ENCODE peak calls at places on chromosomes 3 and 15, in ten cellular contexts. One of them, this sample, is unnamed.

GRCh38 chr3:8204846-8205624 is 296.6 kb upstream of the LMCD1 start:
- DNase-seq in cardiac fibroblast: peak
- DNase-seq in AG10803: peak
- DNase-seq in GM20000: no peak
- DNase-seq in pancreas: no peak
- DNase-seq in foreskin fibroblast: no peak
- DNase-seq in AG09309: peak
- DNase-seq in GM13977: no peak
- DNase-seq in lower leg skin: no peak
- DNase-seq in Calu3: no peak
- DNase-seq in this sample: no peak

GRCh38 chr3:56835626-56836025 is 33.9 kb upstream of the ARHGEF3 start:
- DNase-seq in cardiac fibroblast: peak
- DNase-seq in AG10803: no peak
- DNase-seq in GM20000: no peak
- DNase-seq in pancreas: no peak
- DNase-seq in foreskin fibroblast: no peak
- DNase-seq in AG09309: no peak
- DNase-seq in GM13977: no peak
- DNase-seq in lower leg skin: no peak
- DNase-seq in Calu3: peak
- DNase-seq in this sample: no peak

GRCh38 chr3:108036984-108037741 is 53.7 kb downstream of the CD47 start:
- DNase-seq in cardiac fibroblast: peak
- DNase-seq in AG10803: peak
- DNase-seq in GM20000: peak
- DNase-seq in pancreas: no peak
- DNase-seq in foreskin fibroblast: peak
- DNase-seq in AG09309: peak
- DNase-seq in GM13977: peak
- DNase-seq in lower leg skin: no peak
- DNase-seq in Calu3: no peak
- DNase-seq in this sample: no peak

GRCh38 chr3:29940759-29941319 is 660.0 kb downstream of the RBMS3 start:
- DNase-seq in cardiac fibroblast: no peak
- DNase-seq in AG10803: no peak
- DNase-seq in GM20000: no peak
- DNase-seq in pancreas: no peak
- DNase-seq in foreskin fibroblast: no peak
- DNase-seq in AG09309: no peak
- DNase-seq in GM13977: no peak
- DNase-seq in lower leg skin: no peak
- DNase-seq in Calu3: no peak
- DNase-seq in this sample: no peak

GRCh38 chr3:138608322-138609214 is at the start of gene FAIM:
- DNase-seq in cardiac fibroblast: peak
- DNase-seq in AG10803: peak
- DNase-seq in GM20000: peak
- DNase-seq in pancreas: peak
- DNase-seq in foreskin fibroblast: peak
- DNase-seq in AG09309: peak
- DNase-seq in GM13977: peak
- DNase-seq in lower leg skin: peak
- DNase-seq in Calu3: peak
- DNase-seq in this sample: peak

GRCh38 chr3:188154758-188155574 is 1.0 kb downstream of the LPP start:
- DNase-seq in cardiac fibroblast: peak
- DNase-seq in AG10803: peak
- DNase-seq in GM20000: no peak
- DNase-seq in pancreas: no peak
- DNase-seq in foreskin fibroblast: no peak
- DNase-seq in AG09309: no peak
- DNase-seq in GM13977: peak
- DNase-seq in lower leg skin: peak
- DNase-seq in Calu3: no peak
- DNase-seq in this sample: no peak

GRCh38 chr3:156801746-156802145 is 24.4 kb upstream of the LEKR1 start:
- DNase-seq in cardiac fibroblast: no peak
- DNase-seq in AG10803: no peak
- DNase-seq in GM20000: no peak
- DNase-seq in pancreas: no peak
- DNase-seq in foreskin fibroblast: no peak
- DNase-seq in AG09309: no peak
- DNase-seq in GM13977: no peak
- DNase-seq in lower leg skin: no peak
- DNase-seq in Calu3: no peak
- DNase-seq in this sample: no peak

GRCh38 chr15:76223521-76223920 is 87.7 kb downstream of the ETFA start:
- DNase-seq in cardiac fibroblast: no peak
- DNase-seq in AG10803: no peak
- DNase-seq in GM20000: peak
- DNase-seq in pancreas: no peak
- DNase-seq in foreskin fibroblast: no peak
- DNase-seq in AG09309: no peak
- DNase-seq in GM13977: peak
- DNase-seq in lower leg skin: no peak
- DNase-seq in Calu3: no peak
- DNase-seq in this sample: no peak

GRCh38 chr3:132788299-132788698 is 66.1 kb upstream of the NPHP3 start:
- DNase-seq in cardiac fibroblast: peak
- DNase-seq in AG10803: peak
- DNase-seq in GM20000: no peak
- DNase-seq in pancreas: no peak
- DNase-seq in foreskin fibroblast: peak
- DNase-seq in AG09309: peak
- DNase-seq in GM13977: no peak
- DNase-seq in lower leg skin: no peak
- DNase-seq in Calu3: no peak
- DNase-seq in this sample: no peak

GRCh38 chr3:113981803-113982202 is 34.0 kb downstream of the ZDHHC23 start:
- DNase-seq in cardiac fibroblast: no peak
- DNase-seq in AG10803: no peak
- DNase-seq in GM20000: no peak
- DNase-seq in pancreas: no peak
- DNase-seq in foreskin fibroblast: no peak
- DNase-seq in AG09309: no peak
- DNase-seq in GM13977: no peak
- DNase-seq in lower leg skin: no peak
- DNase-seq in Calu3: no peak
- DNase-seq in this sample: no peak

GRCh38 chr3:100796556-100796955 is 87.3 kb downstream of the TFG start:
- DNase-seq in cardiac fibroblast: peak
- DNase-seq in AG10803: peak
- DNase-seq in GM20000: no peak
- DNase-seq in pancreas: no peak
- DNase-seq in foreskin fibroblast: no peak
- DNase-seq in AG09309: no peak
- DNase-seq in GM13977: no peak
- DNase-seq in lower leg skin: no peak
- DNase-seq in Calu3: no peak
- DNase-seq in this sample: no peak

GRCh38 chr3:55467099-55467498 is 20.0 kb downstream of the WNT5A start:
- DNase-seq in cardiac fibroblast: peak
- DNase-seq in AG10803: peak
- DNase-seq in GM20000: no peak
- DNase-seq in pancreas: no peak
- DNase-seq in foreskin fibroblast: no peak
- DNase-seq in AG09309: peak
- DNase-seq in GM13977: no peak
- DNase-seq in lower leg skin: no peak
- DNase-seq in Calu3: no peak
- DNase-seq in this sample: no peak

GRCh38 chr3:127157181-127157828 is 35.6 kb upstream of the PRR23E start:
- DNase-seq in cardiac fibroblast: no peak
- DNase-seq in AG10803: no peak
- DNase-seq in GM20000: no peak
- DNase-seq in pancreas: no peak
- DNase-seq in foreskin fibroblast: no peak
- DNase-seq in AG09309: no peak
- DNase-seq in GM13977: no peak
- DNase-seq in lower leg skin: peak
- DNase-seq in Calu3: no peak
- DNase-seq in this sample: no peak

GRCh38 chr3:74271541-74271940 is 342.9 kb downstream of the CNTN3 start:
- DNase-seq in cardiac fibroblast: no peak
- DNase-seq in AG10803: peak
- DNase-seq in GM20000: no peak
- DNase-seq in pancreas: no peak
- DNase-seq in foreskin fibroblast: peak
- DNase-seq in AG09309: no peak
- DNase-seq in GM13977: no peak
- DNase-seq in lower leg skin: no peak
- DNase-seq in Calu3: no peak
- DNase-seq in this sample: no peak

GRCh38 chr3:46488735-46489361 is 8.9 kb upstream of the RTP3 start:
- DNase-seq in cardiac fibroblast: peak
- DNase-seq in AG10803: peak
- DNase-seq in GM20000: peak
- DNase-seq in pancreas: peak
- DNase-seq in foreskin fibroblast: peak
- DNase-seq in AG09309: peak
- DNase-seq in GM13977: peak
- DNase-seq in lower leg skin: peak
- DNase-seq in Calu3: peak
- DNase-seq in this sample: peak

GRCh38 chr3:152550284-152550683 is 281.6 kb downstream of the MBNL1 start:
- DNase-seq in cardiac fibroblast: no peak
- DNase-seq in AG10803: no peak
- DNase-seq in GM20000: no peak
- DNase-seq in pancreas: no peak
- DNase-seq in foreskin fibroblast: no peak
- DNase-seq in AG09309: no peak
- DNase-seq in GM13977: no peak
- DNase-seq in lower leg skin: no peak
- DNase-seq in Calu3: no peak
- DNase-seq in this sample: no peak

DNA sequence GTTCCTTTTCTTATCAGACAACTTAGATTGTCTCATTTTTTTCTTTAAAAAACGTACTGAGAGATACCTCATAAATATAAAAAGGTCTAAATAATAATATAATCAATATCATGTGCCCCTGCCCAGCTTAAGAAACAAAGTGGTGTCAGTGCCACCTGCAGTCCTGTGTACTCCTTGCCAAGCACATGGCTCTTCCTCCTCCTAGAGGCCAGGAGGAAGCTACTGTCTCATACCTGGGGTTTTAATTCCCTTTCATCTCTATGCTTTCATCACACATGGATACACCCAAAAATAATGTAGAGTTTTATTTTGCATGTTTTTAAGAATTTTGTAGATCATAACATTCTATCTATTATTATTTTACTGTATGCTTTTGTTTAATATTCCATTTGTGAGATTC is 98.6 kb upstream of the C15orf61 start:
- DNase-seq in cardiac fibroblast: no peak
- DNase-seq in AG10803: no peak
- DNase-seq in GM20000: no peak
- DNase-seq in pancreas: no peak
- DNase-seq in foreskin fibroblast: no peak
- DNase-seq in AG09309: no peak
- DNase-seq in GM13977: no peak
- DNase-seq in lower leg skin: no peak
- DNase-seq in Calu3: no peak
- DNase-seq in this sample: no peak
- TF ChIP-seq CTCF in cardiac fibroblast: no peak
- TF ChIP-seq CTCF in AG10803: no peak
- TF ChIP-seq CTCF in GM20000: no peak
- TF ChIP-seq CTCF in pancreas: no peak
- TF ChIP-seq CTCF in foreskin fibroblast: no peak
- TF ChIP-seq CTCF in AG09309: no peak
- TF ChIP-seq CTCF in GM13977: peak
- TF ChIP-seq CTCF in lower leg skin: no peak
- TF ChIP-seq CTCF in Calu3: no peak
- TF ChIP-seq CTCF in this sample: no peak

DNA sequence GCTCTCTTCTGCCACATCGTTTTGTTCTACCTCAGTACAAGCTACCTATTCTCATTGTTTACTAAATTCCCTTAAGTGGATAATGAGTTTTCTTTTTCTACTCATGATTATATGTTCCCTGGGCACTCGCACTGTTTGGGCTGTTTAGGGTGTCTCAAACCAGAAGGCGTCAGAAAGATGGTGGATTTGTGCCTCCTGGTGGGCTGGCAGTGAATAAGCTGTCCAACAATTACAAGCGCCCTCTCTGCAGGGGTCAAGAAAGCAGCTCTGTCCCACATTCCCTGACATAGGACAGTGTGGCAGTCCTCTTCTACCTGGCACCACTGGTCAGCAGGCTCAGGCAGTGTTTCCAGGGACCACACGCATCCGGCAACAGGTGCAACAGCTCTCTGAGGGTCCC is 173.4 kb upstream of the PPP2R3A start:
- DNase-seq in cardiac fibroblast: no peak
- DNase-seq in AG10803: no peak
- DNase-seq in GM20000: no peak
- DNase-seq in pancreas: no peak
- DNase-seq in foreskin fibroblast: no peak
- DNase-seq in AG09309: no peak
- DNase-seq in GM13977: no peak
- DNase-seq in lower leg skin: no peak
- DNase-seq in Calu3: no peak
- DNase-seq in this sample: no peak
- TF ChIP-seq CTCF in cardiac fibroblast: no peak
- TF ChIP-seq CTCF in AG10803: no peak
- TF ChIP-seq CTCF in GM20000: no peak
- TF ChIP-seq CTCF in pancreas: no peak
- TF ChIP-seq CTCF in foreskin fibroblast: no peak
- TF ChIP-seq CTCF in AG09309: no peak
- TF ChIP-seq CTCF in GM13977: peak
- TF ChIP-seq CTCF in lower leg skin: no peak
- TF ChIP-seq CTCF in Calu3: peak
- TF ChIP-seq CTCF in this sample: no peak

GRCh38 chr3:48564022-48564421 is 441 bp upstream of the UCN2 start:
- DNase-seq in cardiac fibroblast: peak
- DNase-seq in AG10803: peak
- DNase-seq in GM20000: no peak
- DNase-seq in pancreas: no peak
- DNase-seq in foreskin fibroblast: peak
- DNase-seq in AG09309: peak
- DNase-seq in GM13977: no peak
- DNase-seq in lower leg skin: peak
- DNase-seq in Calu3: peak
- DNase-seq in this sample: no peak
- TF ChIP-seq CTCF in cardiac fibroblast: no peak
- TF ChIP-seq CTCF in AG10803: peak
- TF ChIP-seq CTCF in GM20000: no peak
- TF ChIP-seq CTCF in pancreas: no peak
- TF ChIP-seq CTCF in foreskin fibroblast: no peak
- TF ChIP-seq CTCF in AG09309: peak
- TF ChIP-seq CTCF in GM13977: no peak
- TF ChIP-seq CTCF in lower leg skin: no peak
- TF ChIP-seq CTCF in Calu3: no peak
- TF ChIP-seq CTCF in this sample: no peak

DNA sequence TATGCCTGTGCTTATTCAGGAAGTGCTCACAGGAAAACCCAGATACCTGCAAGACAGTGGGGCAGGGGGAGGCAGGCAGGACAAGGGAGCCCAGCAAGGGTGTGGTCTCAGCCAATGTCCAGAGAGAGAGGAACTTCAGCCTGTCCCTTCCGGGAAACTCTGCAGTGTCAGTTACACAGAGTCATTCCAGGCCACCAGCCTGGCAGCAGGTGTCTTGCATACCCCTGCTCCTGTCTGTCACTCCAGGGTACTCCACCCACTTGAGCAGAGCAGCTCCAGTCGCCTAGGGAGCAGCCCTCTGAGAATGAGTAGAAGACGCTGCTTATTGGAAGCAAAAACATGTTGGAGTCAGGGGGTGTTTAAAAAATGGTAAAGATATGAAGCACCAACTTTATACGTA is 431.2 kb upstream of the RGMA start:
- DNase-seq in cardiac fibroblast: no peak
- DNase-seq in AG10803: no peak
- DNase-seq in GM20000: no peak
- DNase-seq in pancreas: no peak
- DNase-seq in foreskin fibroblast: no peak
- DNase-seq in AG09309: no peak
- DNase-seq in GM13977: no peak
- DNase-seq in lower leg skin: no peak
- DNase-seq in Calu3: no peak
- DNase-seq in this sample: no peak
- TF ChIP-seq CTCF in cardiac fibroblast: no peak
- TF ChIP-seq CTCF in AG10803: no peak
- TF ChIP-seq CTCF in GM20000: no peak
- TF ChIP-seq CTCF in pancreas: no peak
- TF ChIP-seq CTCF in foreskin fibroblast: no peak
- TF ChIP-seq CTCF in AG09309: no peak
- TF ChIP-seq CTCF in GM13977: no peak
- TF ChIP-seq CTCF in lower leg skin: no peak
- TF ChIP-seq CTCF in Calu3: no peak
- TF ChIP-seq CTCF in this sample: no peak

This sample was measured in glutamatergic neuron.